ENCODE peak calls at places on chromosomes 6 and 20, in four cellular contexts. O, D, X and G are unnamed samples.
A peak's percentile ranks its signal among the peaks of the same experiment; 100 is the strongest.

GRCh38 chr6:106823732-106824351 is 150.7 kb downstream of the CD24 start:
- DNase-seq in D (no peak), X (no peak), O (no peak), G (no peak)

GRCh38 chr6:617485-618100 is 39.3 kb downstream of the HUS1B start:
- DNase-seq in O (no peak), X (peak; percentile 10), D (no peak), G (no peak)

GRCh38 chr6:136921936-136922679 is at the start of gene SLC35D3:
- DNase-seq in O (no peak), X (peak; percentile 36), D (no peak), G (no peak)

GRCh38 chr6:21666788-21667681 is 73.5 kb downstream of the SOX4 start:
- DNase-seq in O (no peak), D (no peak), X (no peak), G (no peak)

GRCh38 chr20:46939031-46939430 is 44.4 kb downstream of the EYA2 start:
- DNase-seq in D (peak; percentile 25), O (no peak), X (no peak), G (peak; percentile 16)

GRCh38 chr6:10521104-10521808 is at the start of gene GCNT2:
- DNase-seq in X (no peak), O (no peak), D (no peak), G (peak; percentile 60)

GRCh38 chr20:63682384-63683139 is 13.9 kb upstream of the TNFRSF6B start:
- DNase-seq in O (peak; percentile 83), D (peak; percentile 99), X (no peak), G (peak; percentile 81)

GRCh38 chr6:170024940-170025339 is 265.9 kb downstream of the DLL1 start:
- DNase-seq in D (no peak), O (peak; percentile 16), X (no peak), G (no peak)

GRCh38 chr20:5535211-5535756 is 214.9 kb upstream of the SHLD1 start:
- DNase-seq in D (no peak), X (no peak), O (no peak), G (no peak)